ENCODE peak calls at places on chromosomes 5 and 9, in four cellular contexts. C is hepatocyte, P is SK-N-SH, B is HCT116. L is an unnamed sample.
A peak's percentile ranks its signal among the peaks of the same experiment; 100 is the strongest.

GRCh38 chr9:104092192-104092591 is 1.9 kb upstream of the SMC2 start:
- DNase-seq in B (no peak), C (no peak), P (no peak), L (no peak)

GRCh38 chr5:66906021-66906420 is 290.6 kb downstream of the CD180 start:
- DNase-seq in P (no peak), C (no peak), B (no peak), L (no peak)

GRCh38 chr5:10601246-10602030 is 37.6 kb downstream of the ANKRD33B start:
- DNase-seq in B (peak; percentile 16), P (peak; percentile 88), C (peak; percentile 69), L (peak; percentile 99)

GRCh38 chr5:96483878-96484277 is 50.8 kb upstream of the PCSK1 start:
- DNase-seq in B (peak; percentile 12), P (no peak), C (peak; percentile 69), L (peak; percentile 46)

GRCh38 chr5:122220498-122220897 is 91.2 kb downstream of the ZNF474 start:
- DNase-seq in B (no peak), C (no peak), P (no peak), L (no peak)

GRCh38 chr9:134273647-134274046 is 52.6 kb upstream of the RXRA start:
- DNase-seq in C (no peak), B (no peak), P (no peak), L (no peak)

GRCh38 chr5:174235993-174236528 is 190.6 kb downstream of the NSG2 start:
- DNase-seq in C (no peak), P (peak; percentile 70), B (no peak), L (no peak)

GRCh38 chr9:93830606-93831005 is 124.5 kb downstream of the BARX1 start:
- DNase-seq in B (no peak), P (no peak), C (no peak), L (no peak)

GRCh38 chr9:99431103-99431502 is 209.0 kb downstream of the SEC61B start:
- DNase-seq in B (no peak), C (no peak), P (no peak), L (no peak)

GRCh38 chr5:24353606-24354005 is 291.2 kb downstream of the CDH10 start:
- DNase-seq in P (no peak), C (no peak), B (no peak), L (peak; percentile 23)

GRCh38 chr5:30287890-30288289 is 905.6 kb upstream of the CDH6 start:
- DNase-seq in P (no peak), B (no peak), C (no peak), L (no peak)

GRCh38 chr5:81313686-81314085 is 12.3 kb downstream of the ZCCHC9 start:
- DNase-seq in B (no peak), C (no peak), P (no peak), L (no peak)

GRCh38 chr5:150492621-150493020 is 15.3 kb upstream of the NDST1 start:
- DNase-seq in P (no peak), B (no peak), C (no peak), L (peak; percentile 73)

GRCh38 chr5:127290019-127290945 is at the start of gene MEGF10:
- DNase-seq in B (no peak), P (peak; percentile 83), C (peak; percentile 71), L (peak; percentile 46)

GRCh38 chr5:38422622-38423021 is 133.8 kb downstream of the LIFR start:
- DNase-seq in P (no peak), C (no peak), B (no peak), L (no peak)

DNA sequence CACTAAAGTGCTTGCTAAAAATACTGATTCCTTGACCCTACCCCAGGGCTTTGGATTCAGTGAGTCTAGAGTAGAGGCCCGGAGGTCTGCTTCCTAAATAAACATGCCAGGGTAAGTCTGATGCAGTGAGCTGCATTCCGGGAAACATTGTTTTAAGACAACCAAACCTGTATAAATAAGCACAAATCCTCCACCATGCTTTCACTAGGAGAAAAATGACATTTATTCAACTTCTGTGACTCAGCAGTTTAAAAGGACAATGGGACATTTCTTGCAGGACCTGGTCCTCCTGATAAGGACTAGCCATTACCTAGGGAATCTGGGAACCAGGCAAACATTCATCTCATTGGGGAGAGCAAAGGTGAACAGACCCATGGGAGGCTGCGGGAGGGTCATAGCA is 335.3 kb downstream of the MLLT3 start:
- DNase-seq in P (no peak), B (no peak), C (no peak), L (no peak)
- TF ChIP-seq EZH2phosphoT487 in P (no peak), B (no peak), C (no peak), L (no peak)

DNA sequence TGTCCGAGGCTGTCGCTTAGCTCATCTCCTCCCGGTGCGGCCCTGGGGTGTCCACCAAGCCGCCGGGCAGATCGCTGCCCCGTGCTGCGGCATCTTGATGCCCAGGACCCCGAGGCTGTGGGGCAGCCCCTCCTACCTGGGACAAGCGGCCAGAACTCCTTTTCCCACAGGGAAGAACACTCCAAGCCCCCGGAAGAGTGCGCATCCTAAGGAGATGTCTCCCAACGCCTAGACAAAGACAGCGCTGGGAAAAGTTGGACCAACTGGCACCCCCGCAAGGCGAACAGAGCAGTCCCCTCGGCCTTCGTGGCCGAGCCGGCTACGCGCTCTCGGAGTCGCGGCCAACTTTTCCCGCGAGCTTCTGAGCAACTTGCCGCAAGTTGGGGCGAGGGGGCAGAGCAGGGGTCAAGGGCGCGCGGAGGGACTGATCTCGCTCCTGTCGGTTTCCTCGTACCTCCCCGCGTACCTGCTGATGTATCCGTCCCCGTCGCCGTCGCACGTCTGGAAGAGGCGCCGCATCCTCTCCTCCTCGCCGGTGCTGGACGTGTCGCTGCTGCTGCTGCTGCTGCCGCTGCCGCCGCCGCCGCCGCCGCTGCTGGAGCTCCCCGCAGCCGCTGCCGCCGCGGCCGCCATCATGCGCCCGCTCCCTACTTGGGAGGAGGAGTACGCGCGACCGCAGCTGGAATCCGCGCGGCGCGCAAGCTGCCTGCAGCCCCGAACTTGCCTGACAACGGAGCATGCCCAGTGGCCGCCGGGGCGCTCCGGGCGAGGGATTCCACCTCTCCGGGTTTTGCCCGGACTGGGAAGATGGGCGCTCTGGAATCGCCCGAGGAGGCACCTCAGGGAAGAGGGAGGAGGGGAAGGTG is at the start of gene MCC:
- DNase-seq in C (peak; percentile 90), B (peak; percentile 73), P (peak; percentile 92), L (peak; percentile 76)
- TF ChIP-seq EZH2phosphoT487 in C (no peak), B (no peak), P (no peak), L (no peak)

DNA sequence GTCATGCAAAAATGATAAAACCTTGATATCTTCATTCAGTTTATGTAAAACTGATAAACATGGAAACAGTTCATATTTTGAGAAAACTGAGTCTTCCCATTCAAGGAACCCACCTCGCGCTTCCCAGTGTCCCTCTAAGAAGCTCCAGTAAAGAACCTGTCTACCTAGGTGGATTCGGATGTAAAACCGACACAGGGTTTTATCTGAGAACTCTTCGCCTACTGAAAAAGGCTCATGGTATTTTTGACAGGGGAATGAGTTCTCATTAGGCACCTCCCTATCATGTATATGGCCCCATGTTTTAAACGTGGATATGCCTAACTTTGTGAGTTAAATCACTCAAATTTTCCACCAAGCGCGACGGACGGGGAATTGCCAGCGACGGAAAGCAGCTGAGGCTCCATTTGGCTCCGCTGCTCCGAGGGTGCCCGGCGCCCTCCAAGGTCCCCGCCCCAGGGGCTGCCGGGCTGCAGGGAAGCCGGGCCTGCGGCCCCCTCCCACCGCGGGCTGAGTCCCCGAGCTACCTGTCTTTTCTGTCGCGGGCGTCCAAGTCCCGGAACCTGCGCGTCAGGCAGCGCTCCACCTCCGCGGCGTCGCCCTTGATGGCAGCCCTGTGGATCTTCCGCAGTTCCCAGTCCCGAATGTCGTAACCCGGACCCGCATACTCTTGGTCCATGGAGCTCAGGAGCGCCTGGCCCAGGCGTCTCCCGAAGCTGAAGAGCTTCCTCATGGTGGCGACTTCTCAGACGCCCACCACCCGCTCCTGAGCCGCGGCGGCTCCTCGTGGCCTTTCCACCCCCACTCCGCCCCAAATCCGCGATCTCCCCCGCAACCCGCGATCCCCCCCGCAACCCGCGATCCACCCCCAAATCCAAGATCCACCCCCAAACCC is 594 bp downstream of the ANKRD18A start:
- DNase-seq in C (peak; percentile 14), P (peak; percentile 51), B (no peak), L (peak; percentile 14)
- TF ChIP-seq EZH2phosphoT487 in C (no peak), P (no peak), B (no peak), L (no peak)

GRCh38 chr9:136142859-136143214 is 24.2 kb upstream of the TMEM250 start:
- DNase-seq in P (no peak), B (no peak), C (no peak), L (no peak)

GRCh38 chr9:136144450-136144849 is 25.8 kb upstream of the TMEM250 start:
- DNase-seq in P (no peak), C (no peak), B (no peak), L (no peak)

GRCh38 chr9:136141716-136142415 is 23.2 kb upstream of the TMEM250 start:
- DNase-seq in C (no peak), B (no peak), P (no peak), L (no peak)

GRCh38 chr9:136142416-136142800 is 23.7 kb upstream of the TMEM250 start:
- DNase-seq in B (no peak), C (no peak), P (no peak), L (no peak)

GRCh38 chr9:136143215-136144001 is 24.7 kb upstream of the TMEM250 start:
- DNase-seq in B (no peak), C (peak; percentile 62), P (peak; percentile 57), L (peak; percentile 26)
- TF ChIP-seq EZH2phosphoT487 in B (no peak), C (no peak), P (no peak), L (no peak)

DNA sequence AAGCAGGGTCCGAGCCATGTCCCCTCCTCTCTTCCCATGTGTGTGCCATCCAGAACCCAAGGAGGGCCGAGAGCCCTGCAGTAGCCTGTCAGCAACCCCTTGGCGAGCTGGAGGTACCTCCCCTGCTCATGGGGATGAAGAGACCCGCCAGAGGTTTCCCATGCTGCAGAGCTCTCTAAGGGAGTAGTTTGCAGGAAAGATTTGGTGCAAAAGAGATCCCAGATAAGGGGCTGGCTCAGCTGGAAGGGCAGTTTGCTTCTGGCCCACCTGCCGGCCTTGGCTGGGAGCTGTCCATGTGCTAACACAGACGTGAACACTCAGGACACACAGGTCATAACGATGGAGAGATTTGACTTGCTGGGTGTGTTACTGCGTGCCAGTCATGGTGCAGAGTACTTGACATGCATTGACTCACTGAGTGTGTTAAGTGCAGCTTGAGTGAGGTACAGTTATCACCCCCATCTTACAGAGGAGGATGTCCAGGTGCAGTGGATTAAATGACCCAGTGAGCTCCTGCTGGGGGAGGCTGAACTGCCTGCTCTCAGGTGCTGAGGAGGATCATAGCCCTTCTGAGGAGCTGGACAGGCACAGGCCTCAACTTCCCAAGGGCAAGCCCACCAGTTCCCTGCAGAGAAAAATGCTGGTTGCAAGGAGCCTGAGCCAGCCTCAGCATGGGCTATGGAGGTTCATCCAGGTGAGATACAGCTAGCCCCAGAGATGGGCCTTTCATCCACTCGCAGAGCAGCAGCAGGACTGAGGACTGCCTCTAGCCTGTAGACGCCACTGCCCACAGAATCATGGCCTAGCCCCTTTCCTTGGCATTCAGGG is 6.3 kb upstream of the SLC25A48 start:
- DNase-seq in P (no peak), C (no peak), B (no peak), L (no peak)
- TF ChIP-seq EZH2phosphoT487 in P (no peak), C (no peak), B (no peak), L (no peak)

DNA sequence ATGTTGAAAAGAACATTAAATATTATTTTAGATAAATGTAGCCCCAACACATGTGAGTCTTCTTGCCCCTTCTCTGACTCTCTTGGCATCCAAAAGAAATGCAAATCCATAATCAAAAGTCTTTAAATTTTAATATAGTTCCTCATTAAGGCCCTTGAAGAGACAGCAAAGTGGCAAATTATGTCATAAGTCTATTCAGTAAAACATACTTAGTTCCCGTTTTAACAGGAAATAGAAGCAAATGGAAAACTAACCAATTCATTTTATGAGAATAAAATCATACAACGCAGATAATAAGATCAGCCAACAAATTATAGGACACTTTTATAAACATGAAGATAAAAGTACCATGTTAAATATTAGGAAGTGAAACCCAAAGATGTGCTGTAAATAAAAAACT is 20.1 kb upstream of the IFNB1 start:
- DNase-seq in P (no peak), C (no peak), B (no peak), L (no peak)
- TF ChIP-seq EZH2phosphoT487 in P (no peak), C (no peak), B (no peak), L (no peak)

L was measured in PC-3.